ENCODE peak calls at places on chromosomes 12 and 14, in six cellular contexts. I is Karpas-422, O is aorta, H is ovary, V is esophagus muscularis mucosa, U is body of pancreas. F is an unnamed sample.
A peak's percentile ranks its signal among the peaks of the same experiment; 100 is the strongest.

GRCh38 chr14:104115691-104116543 is 22.5 kb upstream of the KIF26A start:
- DNase-seq in I (no peak), V (no peak), O (peak; percentile 38), U (peak; percentile 63), H (no peak), F (peak; percentile 12)

GRCh38 chr14:77151245-77151644 is 9.7 kb upstream of the ZDHHC22 start:
- DNase-seq in U (no peak), H (no peak), I (peak; percentile 75), O (no peak), V (no peak), F (no peak)

GRCh38 chr14:50831704-50832130 is 755 bp upstream of the NIN start:
- DNase-seq in H (no peak), I (no peak), O (no peak), U (no peak), V (no peak), F (peak; percentile 24)

GRCh38 chr14:39432619-39433451 is 602 bp upstream of the FBXO33 start:
- DNase-seq in I (peak; percentile 93), V (peak; percentile 97), H (peak; percentile 93), O (peak; percentile 95), U (peak; percentile 94), F (peak; percentile 91)

GRCh38 chr12:20421338-20421890 is 53.1 kb downstream of the PDE3A start:
- DNase-seq in H (no peak), V (no peak), O (no peak), I (no peak), U (no peak), F (no peak)

GRCh38 chr12:49345048-49345839 is 1.4 kb upstream of the DNAJC22 start:
- DNase-seq in U (peak; percentile 56), H (no peak), I (peak; percentile 74), O (no peak), V (no peak), F (no peak)

GRCh38 chr12:128779901-128780300 is 43.9 kb downstream of the SLC15A4 start:
- DNase-seq in I (no peak), U (no peak), H (no peak), O (no peak), V (no peak), F (no peak)

GRCh38 chr14:51006781-51007211 is 62.5 kb upstream of the PYGL start:
- DNase-seq in O (peak; percentile 64), V (no peak), H (no peak), U (no peak), I (no peak), F (peak; percentile 46)

GRCh38 chr14:88421286-88421685 is 35.8 kb downstream of the SPATA7 start:
- DNase-seq in V (no peak), O (no peak), H (no peak), I (no peak), U (no peak), F (no peak)

GRCh38 chr12:128791395-128792322 is 32.1 kb downstream of the SLC15A4 start:
- DNase-seq in O (no peak), V (peak; percentile 86), U (no peak), H (no peak), I (no peak), F (no peak)

GRCh38 chr12:57103856-57104255 is 7.3 kb downstream of the STAT6 start:
- DNase-seq in V (no peak), I (no peak), H (no peak), O (no peak), U (no peak), F (no peak)

GRCh38 chr12:46217686-46218508 is 50.9 kb downstream of the SLC38A1 start:
- DNase-seq in V (no peak), U (no peak), H (no peak), I (peak; percentile 80), O (peak; percentile 48), F (no peak)

GRCh38 chr14:31457665-31458659 is 656 bp upstream of the DTD2 start:
- DNase-seq in U (no peak), I (no peak), O (no peak), V (no peak), H (no peak), F (no peak)
- H3K4me3 ChIP-seq in U (no peak overlapping the region), I (peak overlapping the region; percentile 73), O (peak overlapping the region; percentile 10), V (peak overlapping the region; percentile 66), H (peak overlapping the region; percentile 85), F (peak overlapping the region; percentile 78)

GRCh38 chr12:132941336-132941954 is 14.7 kb downstream of the ZNF605 start:
- DNase-seq in I (no peak), U (no peak), H (no peak), O (no peak), V (no peak), F (no peak)
- H3K9me3 ChIP-seq in I (peaks cover 5% of the 10 kb centered on the region), U (no peaks in the 10 kb centered on the region), H (peaks cover 66% of the 10 kb centered on the region), O (peaks cover 30% of the 10 kb centered on the region), V (peaks cover 43% of the 10 kb centered on the region), F (peaks cover 54% of the 10 kb centered on the region)

GRCh38 chr14:32933623-32933942 is 5.1 kb upstream of the NPAS3 start:
- DNase-seq in H (no peak), V (no peak), I (no peak), U (no peak), O (no peak), F (no peak)
- H3K4me3 ChIP-seq in H (peak overlapping the region; percentile 33), V (peak overlapping the region; percentile 75), I (no peak overlapping the region), U (peak overlapping the region; percentile 0), O (peak overlapping the region; percentile 41), F (peak overlapping the region; percentile 41)

DNA sequence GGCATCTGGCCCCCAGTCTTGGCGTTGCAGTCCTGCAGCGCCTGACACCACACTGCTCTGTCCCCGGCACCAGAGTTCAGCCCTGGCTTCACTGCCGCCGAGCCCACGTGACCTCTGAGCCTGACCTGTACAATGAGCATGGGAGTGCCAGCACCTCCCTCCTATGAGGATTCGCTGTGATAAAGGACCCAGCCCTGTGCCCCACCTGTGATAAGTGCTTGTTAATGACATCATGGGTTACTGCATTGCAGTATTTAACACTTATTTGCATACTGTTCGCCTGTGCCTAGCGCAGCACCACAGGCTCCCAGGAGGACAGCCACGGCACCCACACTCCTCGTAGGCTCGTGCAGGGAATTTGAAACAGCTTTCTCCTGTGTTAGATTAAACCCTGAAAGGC is 118.2 kb upstream of the GSC start:
- DNase-seq in O (no peak), H (no peak), I (peak; percentile 84), V (no peak), U (peak; percentile 60), F (no peak)
- H3K9me3 ChIP-seq in O (no peaks in the 10 kb centered on the region), H (no peaks in the 10 kb centered on the region), I (peaks cover 5% of the 10 kb centered on the region), V (no peaks in the 10 kb centered on the region), U (no peaks in the 10 kb centered on the region), F (no peaks in the 10 kb centered on the region)